ENCODE peak calls at places on chromosomes 2 and 18, in six cellular contexts. N, Y, A, C, Z and M are unnamed samples.

GRCh38 chr18:68456985-68457384 is 257.9 kb downstream of the TMX3 start:
- DNase-seq in Y (no peak), N (no peak), C (no peak), Z (no peak), A (no peak), M (peak; percentile 49)

GRCh38 chr18:30763913-30764350 is 278.6 kb downstream of the DSC3 start:
- DNase-seq in N (peak; percentile 6), Y (no peak), C (no peak), Z (no peak), A (no peak), M (peak; percentile 23)

GRCh38 chr2:121075641-121076500 is 209.1 kb downstream of the TFCP2L1 start:
- DNase-seq in Y (peak; percentile 37), Z (peak; percentile 27), C (no peak), A (no peak), N (peak; percentile 76), M (peak; percentile 86)

GRCh38 chr18:31010601-31011000 is 31.9 kb downstream of the DSC3 start:
- DNase-seq in N (no peak), C (no peak), A (no peak), Y (no peak), Z (no peak), M (no peak)

GRCh38 chr2:15169326-15170038 is 391.7 kb downstream of the NBAS start:
- DNase-seq in A (no peak), C (no peak), Y (peak; percentile 59), Z (no peak), N (no peak), M (no peak)

GRCh38 chr2:137961602-137962001 is 2.7 kb upstream of the HNMT start:
- DNase-seq in A (no peak), Y (no peak), C (no peak), N (no peak), Z (no peak), M (no peak)

GRCh38 chr2:226213717-226214116 is 585.9 kb downstream of the IRS1 start:
- DNase-seq in C (no peak), N (no peak), Z (no peak), Y (peak; percentile 32), A (no peak), M (no peak)

GRCh38 chr2:156157670-156158069 is 174.9 kb downstream of the NR4A2 start:
- DNase-seq in N (peak; percentile 32), Y (no peak), Z (no peak), C (no peak), A (no peak), M (peak; percentile 27)

GRCh38 chr2:112301171-112301584 is 25.8 kb downstream of the ZC3H6 start:
- DNase-seq in Z (no peak), N (no peak), C (no peak), Y (no peak), A (no peak), M (no peak)

GRCh38 chr18:3463052-3463451 is 13.1 kb downstream of the TGIF1 start:
- DNase-seq in A (no peak), Y (no peak), Z (no peak), C (no peak), N (no peak), M (no peak)

GRCh38 chr18:59149007-59149406 is 9.3 kb downstream of the SEC11C start:
- DNase-seq in N (no peak), Y (no peak), Z (no peak), C (no peak), A (no peak), M (peak; percentile 82)

GRCh38 chr2:128686881-128687550 is 368.3 kb upstream of the HS6ST1 start:
- DNase-seq in N (no peak), Z (no peak), Y (no peak), C (no peak), A (no peak), M (no peak)

GRCh38 chr2:217366996-217367395 is 507.1 kb upstream of the TNP1 start:
- DNase-seq in N (no peak), A (no peak), Z (no peak), C (no peak), Y (peak; percentile 21), M (no peak)

GRCh38 chr18:25561923-25562322 is 210.0 kb upstream of the ZNF521 start:
- DNase-seq in Z (no peak), Y (peak; percentile 2), C (no peak), N (no peak), A (no peak), M (peak; percentile 63)

GRCh38 chr2:241882090-241882625 is 12.6 kb downstream of the RTP5 start:
- DNase-seq in Z (no peak), Y (no peak), N (peak; percentile 69), C (peak; percentile 59), A (no peak), M (peak; percentile 85)

GRCh38 chr2:47869859-47870258 is 36.4 kb downstream of the FBXO11 start:
- DNase-seq in Z (no peak), C (no peak), N (no peak), Y (no peak), A (no peak), M (no peak)

GRCh38 chr18:48475635-48476549 is 62.9 kb upstream of the CTIF start:
- DNase-seq in C (no peak), A (no peak), Z (peak; percentile 51), N (peak; percentile 75), Y (peak; percentile 70), M (peak; percentile 93)

GRCh38 chr2:73172963-73173362 is 29.4 kb upstream of the NOTO start:
- DNase-seq in C (no peak), Z (no peak), N (no peak), A (no peak), Y (no peak), M (no peak)

GRCh38 chr2:27494284-27494943 is 586 bp downstream of the FNDC4 start:
- DNase-seq in Y (no peak), N (no peak), Z (no peak), C (peak; percentile 18), A (no peak), M (peak; percentile 39)